ENCODE peak calls at places on chromosome 5, in five cellular contexts. K is heart right ventricle, S is A549, R is cardiac muscle cell, I is HepG2. Z is an unnamed sample.

GRCh38 chr5:177403194-177403825 is 2.8 kb upstream of the PFN3 start:
- DNase-seq in S (peak; percentile 54), I (no peak), R (no peak), K (no peak), Z (no peak)

GRCh38 chr5:159422371-159422770 is 92.1 kb upstream of the IL12B start:
- DNase-seq in S (no peak), I (no peak), R (peak; percentile 31), K (no peak), Z (no peak)

GRCh38 chr5:135990518-135991240 is 35.9 kb upstream of the LECT2 start:
- DNase-seq in K (no peak), I (no peak), S (no peak), R (no peak), Z (no peak)

GRCh38 chr5:158499680-158499998 is 600.1 kb downstream of the EBF1 start:
- DNase-seq in S (no peak), K (no peak), I (no peak), R (no peak), Z (no peak)

GRCh38 chr5:35924950-35925722 is 13.3 kb downstream of the CAPSL start:
- DNase-seq in S (peak; percentile 37), R (peak; percentile 69), I (no peak), K (peak; percentile 8), Z (peak; percentile 39)

GRCh38 chr5:178259623-178260536 is 27.3 kb upstream of the PHYKPL start:
- DNase-seq in K (no peak), R (no peak), S (no peak), I (no peak), Z (no peak)

GRCh38 chr5:168337361-168337760 is 45.9 kb downstream of the WWC1 start:
- DNase-seq in I (peak; percentile 69), R (no peak), S (no peak), K (no peak), Z (no peak)

GRCh38 chr5:167624053-167624452 is 667.4 kb upstream of the WWC1 start:
- DNase-seq in K (no peak), S (no peak), I (no peak), R (no peak), Z (no peak)

GRCh38 chr5:123708074-123708806 is 196.3 kb downstream of the CSNK1G3 start:
- DNase-seq in K (no peak), R (peak; percentile 81), S (no peak), I (no peak), Z (no peak)

GRCh38 chr5:162603399-162603798 is 535.8 kb downstream of the GABRG2 start:
- DNase-seq in K (no peak), I (no peak), R (no peak), S (no peak), Z (no peak)

GRCh38 chr5:73822989-73823339 is 197.0 kb downstream of the ARHGEF28 start:
- DNase-seq in K (no peak), R (peak; percentile 17), I (peak; percentile 85), S (no peak), Z (no peak)

GRCh38 chr5:76337949-76338589 is 65.0 kb upstream of the IQGAP2 start:
- DNase-seq in I (peak; percentile 60), K (no peak), R (peak; percentile 45), S (peak; percentile 84), Z (no peak)

GRCh38 chr5:6107675-6108539 is 270.4 kb downstream of the MED10 start:
- DNase-seq in I (no peak), S (no peak), R (no peak), K (no peak), Z (no peak)

GRCh38 chr5:35442916-35443639 is 174.6 kb upstream of the SPEF2 start:
- DNase-seq in I (peak; percentile 38), R (no peak), K (no peak), S (no peak), Z (no peak)

GRCh38 chr5:15254607-15255006 is 245.4 kb upstream of the FBXL7 start:
- DNase-seq in S (no peak), R (peak; percentile 76), K (no peak), I (no peak), Z (no peak)

GRCh38 chr5:125399885-125400284 is 653.4 kb upstream of the ZNF608 start:
- DNase-seq in I (no peak), K (no peak), R (no peak), S (no peak), Z (no peak)

GRCh38 chr5:108061941-108062340 is 320.0 kb downstream of the FBXL17 start:
- DNase-seq in K (no peak), S (no peak), R (peak; percentile 40), I (no peak), Z (no peak)

GRCh38 chr5:38853753-38854470 is 8.1 kb downstream of the OSMR start:
- DNase-seq in I (no peak), S (peak; percentile 35), R (peak; percentile 87), K (no peak), Z (no peak)

GRCh38 chr5:116370149-116370548 is 204.5 kb downstream of the SEMA6A start:
- DNase-seq in I (no peak), K (no peak), R (no peak), S (no peak), Z (no peak)

GRCh38 chr5:33832904-33833575 is 58.8 kb downstream of the ADAMTS12 start:
- DNase-seq in I (no peak), R (no peak), K (no peak), S (no peak), Z (no peak)

GRCh38 chr5:92939428-92939827 is 641.6 kb downstream of the NR2F1-AS1 start:
- DNase-seq in R (no peak), I (no peak), S (no peak), K (no peak), Z (no peak)

GRCh38 chr5:135332519-135333150 is 66.4 kb downstream of the MACROH2A1 start:
- DNase-seq in I (peak; percentile 59), K (no peak), S (peak; percentile 90), R (peak; percentile 76), Z (no peak)

GRCh38 chr5:150523472-150524350 is 15.8 kb downstream of the NDST1 start:
- DNase-seq in R (peak; percentile 85), S (peak; percentile 75), I (peak; percentile 73), K (peak; percentile 58), Z (peak; percentile 54)

GRCh38 chr5:120644516-120644915 is 180.4 kb downstream of the PRR16 start:
- DNase-seq in S (no peak), R (no peak), K (no peak), I (no peak), Z (no peak)

DNA sequence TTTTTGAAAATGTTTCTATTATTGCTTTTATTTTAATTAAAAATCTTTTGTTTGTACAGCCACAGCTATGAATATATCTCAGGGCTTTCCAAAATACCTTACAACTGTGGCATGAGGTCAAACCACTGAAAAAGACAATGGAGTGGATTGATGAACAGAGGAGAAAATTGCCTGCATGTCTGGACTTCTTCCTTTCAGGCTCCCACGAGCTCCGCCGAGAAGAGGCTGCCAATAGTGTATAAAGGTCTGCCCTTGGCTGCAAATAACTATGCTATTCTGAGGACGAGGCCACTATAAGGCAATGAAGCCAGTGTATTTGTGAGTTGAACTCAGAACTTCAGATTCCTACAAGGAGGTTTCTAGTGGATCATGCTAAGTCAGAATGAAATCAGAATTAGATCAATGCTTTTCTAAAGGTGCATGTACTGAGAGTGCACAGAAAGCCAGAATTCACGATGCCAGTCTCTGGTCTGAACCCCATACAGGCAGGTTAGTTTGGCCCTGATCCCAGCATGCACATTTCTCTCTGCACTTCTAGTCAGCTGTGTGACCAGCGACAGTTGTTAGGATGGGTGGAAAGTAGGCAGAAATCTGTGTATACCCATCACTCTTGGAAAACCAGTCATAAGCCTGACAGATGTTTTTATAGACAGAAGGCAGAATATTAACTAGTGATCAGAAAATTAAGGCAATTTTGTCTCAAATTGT is 42.7 kb upstream of the PLPP1 start:
- DNase-seq in K (peak; percentile 80), R (peak; percentile 90), I (no peak), S (no peak), Z (peak; percentile 82)
- H3K4me1 ChIP-seq in K (peaks cover 14% of the 10 kb centered on the region), R (peaks cover 4% of the 10 kb centered on the region), I (peaks cover 26% of the 10 kb centered on the region), S (peaks cover 16% of the 10 kb centered on the region), Z (peaks cover 53% of the 10 kb centered on the region)

GRCh38 chr5:148383564-148384388 is at the start of gene FBXO38:
- DNase-seq in I (peak; percentile 97), R (peak; percentile 98), K (peak; percentile 98), S (peak; percentile 91), Z (peak; percentile 97)
- TF ChIP-seq CTCF in I (peak; percentile 54), R (no peak), K (no peak), S (no peak), Z (no peak)

GRCh38 chr5:128506643-128507042 is 31.4 kb downstream of the FBN2 start:
- DNase-seq in I (no peak), S (no peak), K (no peak), R (no peak), Z (no peak)
- H3K27ac ChIP-seq in I (no peak overlapping the region), S (no peak overlapping the region), K (no peak overlapping the region), R (peak overlapping the region; percentile 89), Z (no peak overlapping the region)

GRCh38 chr5:89929834-89930233 is 479.7 kb downstream of the CETN3 start:
- DNase-seq in S (no peak), R (peak; percentile 54), K (no peak), I (no peak), Z (no peak)

GRCh38 chr5:89932771-89933181 is 476.8 kb downstream of the CETN3 start:
- DNase-seq in S (no peak), K (peak; percentile 18), R (peak; percentile 32), I (no peak), Z (peak; percentile 15)

GRCh38 chr5:89929173-89929572 is 480.4 kb downstream of the CETN3 start:
- DNase-seq in R (peak; percentile 12), S (no peak), K (no peak), I (no peak), Z (no peak)

GRCh38 chr5:89934069-89934468 is 475.5 kb downstream of the CETN3 start:
- DNase-seq in I (no peak), R (no peak), K (no peak), S (no peak), Z (no peak)

DNA sequence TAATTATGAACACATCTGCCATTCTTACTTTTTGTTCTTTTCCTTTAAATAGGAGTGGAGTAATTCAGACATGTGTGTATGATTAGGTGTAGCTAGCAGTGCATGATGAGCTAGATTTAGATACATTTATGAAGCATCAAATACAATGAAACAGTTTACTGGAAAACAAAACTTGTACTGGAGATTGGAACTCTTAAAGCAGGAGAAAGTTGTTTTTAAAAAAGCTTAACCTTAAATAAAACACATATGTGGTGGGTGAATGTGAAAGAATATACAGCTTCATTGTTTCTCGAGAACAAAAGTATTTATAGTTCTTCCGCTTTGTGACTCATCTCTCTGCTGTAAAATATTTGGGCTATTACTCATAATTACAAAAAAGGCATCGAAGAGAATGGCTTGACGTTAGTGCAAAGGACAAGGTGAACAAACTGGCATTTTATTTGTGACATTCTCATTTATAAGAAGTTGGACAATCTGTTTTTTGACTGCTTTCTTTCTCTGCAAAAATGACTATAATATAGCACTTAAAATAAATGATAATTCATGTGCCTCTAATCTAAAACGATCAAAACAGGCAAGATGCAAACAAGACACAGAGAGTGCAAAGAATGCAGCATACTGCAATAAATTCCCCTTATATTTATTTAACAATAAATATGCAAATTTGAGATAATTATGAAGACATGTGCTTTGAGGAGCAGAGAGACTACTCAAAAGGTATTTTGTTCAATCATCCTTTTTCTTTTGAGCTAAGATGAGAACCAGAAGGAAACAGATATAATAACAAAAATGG is 478.8 kb downstream of the CETN3 start:
- DNase-seq in I (peak; percentile 4), R (peak; percentile 73), K (no peak), S (no peak), Z (no peak)
- H3K4me1 ChIP-seq in I (no peaks in the 10 kb centered on the region), R (peaks cover 39% of the 10 kb centered on the region), K (no peaks in the 10 kb centered on the region), S (no peaks in the 10 kb centered on the region), Z (peaks cover 25% of the 10 kb centered on the region)

Z was measured in heart left ventricle.